ENCODE peak calls at places on chromosomes 5 and 9, in ten cellular contexts. Y is fibroblast of lung, P is psoas muscle, Q is stomach, G is transverse colon, W is neural progenitor cell, E is PC-3, L is lower lobe of right lung, D is uterus, T is aorta. N is an unnamed sample.

GRCh38 chr5:34524123-34524522 is 132.0 kb upstream of the RAI14 start:
- DNase-seq in Y (peak), P (no peak), Q (no peak), G (no peak), W (no peak), E (peak), L (no peak), D (no peak), T (no peak), N (no peak)

GRCh38 chr9:127904518-127904887 is 5.1 kb upstream of the ST6GALNAC6 start:
- DNase-seq in Y (no peak), P (no peak), Q (no peak), G (no peak), W (no peak), E (no peak), L (peak), D (peak), T (peak), N (no peak)

GRCh38 chr5:52728201-52728600 is 59.5 kb upstream of the ITGA1 start:
- DNase-seq in Y (no peak), P (no peak), Q (no peak), G (no peak), W (no peak), E (peak), L (no peak), D (no peak), T (no peak), N (no peak)

GRCh38 chr5:115435776-115436712 is 108.5 kb downstream of the FEM1C start:
- DNase-seq in Y (no peak), P (no peak), Q (no peak), G (no peak), W (no peak), E (peak), L (no peak), D (no peak), T (no peak), N (no peak)

GRCh38 chr9:121275781-121276658 is 8.1 kb downstream of the GSN start:
- DNase-seq in Y (no peak), P (no peak), Q (no peak), G (no peak), W (no peak), E (peak), L (no peak), D (no peak), T (no peak), N (no peak)

GRCh38 chr9:13358128-13358527 is 78.6 kb upstream of the MPDZ start:
- DNase-seq in Y (peak), P (no peak), Q (no peak), G (no peak), W (no peak), E (peak), L (no peak), D (no peak), T (no peak), N (no peak)

GRCh38 chr5:92662741-92663140 is 918.3 kb downstream of the NR2F1-AS1 start:
- DNase-seq in Y (no peak), P (no peak), Q (no peak), G (no peak), W (no peak), E (no peak), L (no peak), D (no peak), T (no peak), N (no peak)

GRCh38 chr5:176714067-176714466 is 66.8 kb downstream of the TSPAN17 start:
- DNase-seq in Y (peak), P (no peak), Q (no peak), G (no peak), W (no peak), E (peak), L (no peak), D (no peak), T (no peak), N (no peak)

GRCh38 chr9:134950811-134951210 is 33.1 kb upstream of the FCN1 start:
- DNase-seq in Y (no peak), P (no peak), Q (no peak), G (no peak), W (no peak), E (no peak), L (no peak), D (no peak), T (peak), N (no peak)

GRCh38 chr9:15725953-15726352 is 173.1 kb downstream of the CCDC171 start:
- DNase-seq in Y (peak), P (no peak), Q (no peak), G (no peak), W (no peak), E (peak), L (no peak), D (no peak), T (no peak), N (no peak)

GRCh38 chr5:55903121-55903701 is 52.1 kb downstream of the IL31RA start:
- DNase-seq in Y (peak), P (no peak), Q (no peak), G (no peak), W (no peak), E (no peak), L (no peak), D (no peak), T (peak), N (no peak)

GRCh38 chr9:84940294-84940693 is 270.8 kb downstream of the NTRK2 start:
- DNase-seq in Y (peak), P (no peak), Q (no peak), G (no peak), W (no peak), E (no peak), L (no peak), D (no peak), T (no peak), N (peak)

GRCh38 chr5:38184627-38185026 is 73.7 kb upstream of the EGFLAM start:
- DNase-seq in Y (no peak), P (no peak), Q (no peak), G (no peak), W (no peak), E (no peak), L (no peak), D (no peak), T (no peak), N (no peak)

GRCh38 chr9:73596321-73596720 is 444.7 kb downstream of the ANXA1 start:
- DNase-seq in Y (no peak), P (no peak), Q (no peak), G (no peak), W (peak), E (no peak), L (no peak), D (no peak), T (no peak), N (no peak)

GRCh38 chr9:130866474-130866965 is 30.1 kb downstream of the QRFP start:
- DNase-seq in Y (peak), P (peak), Q (peak), G (peak), W (peak), E (peak), L (no peak), D (peak), T (peak), N (peak)

GRCh38 chr5:6359941-6360683 is 18.2 kb downstream of the MED10 start:
- DNase-seq in Y (no peak), P (no peak), Q (no peak), G (no peak), W (no peak), E (peak), L (no peak), D (no peak), T (no peak), N (no peak)

GRCh38 chr5:151257731-151258715 is 5.0 kb downstream of the GM2A start:
- DNase-seq in Y (peak), P (no peak), Q (no peak), G (peak), W (no peak), E (peak), L (peak), D (no peak), T (peak), N (peak)

GRCh38 chr5:9288234-9288633 is 257.6 kb downstream of the SEMA5A start:
- DNase-seq in Y (no peak), P (no peak), Q (no peak), G (no peak), W (peak), E (no peak), L (no peak), D (no peak), T (peak), N (no peak)

GRCh38 chr5:139863855-139864558 is 68.4 kb downstream of the PSD2 start:
- DNase-seq in Y (peak), P (peak), Q (peak), G (peak), W (peak), E (peak), L (peak), D (peak), T (peak), N (no peak)

GRCh38 chr9:119963258-119963797 is 594.1 kb upstream of the BRINP1 start:
- DNase-seq in Y (peak), P (no peak), Q (no peak), G (no peak), W (peak), E (no peak), L (peak), D (no peak), T (peak), N (no peak)

GRCh38 chr5:153658151-153658550 is 167.7 kb downstream of the GRIA1 start:
- DNase-seq in Y (no peak), P (no peak), Q (no peak), G (no peak), W (peak), E (no peak), L (no peak), D (no peak), T (no peak), N (no peak)

GRCh38 chr5:153066281-153066680 is 424.2 kb upstream of the GRIA1 start:
- DNase-seq in Y (no peak), P (no peak), Q (no peak), G (no peak), W (no peak), E (no peak), L (no peak), D (no peak), T (no peak), N (no peak)

GRCh38 chr9:764105-764524 is 77.4 kb upstream of the DMRT1 start:
- DNase-seq in Y (peak), P (peak), Q (peak), G (peak), W (peak), E (peak), L (peak), D (peak), T (peak), N (no peak)

GRCh38 chr9:79686381-79687130 is 114.8 kb downstream of the TLE4 start:
- DNase-seq in Y (peak), P (peak), Q (no peak), G (no peak), W (no peak), E (peak), L (no peak), D (no peak), T (peak), N (no peak)

GRCh38 chr5:1485320-1486118 is 38.2 kb downstream of the LPCAT1 start:
- DNase-seq in Y (no peak), P (no peak), Q (no peak), G (no peak), W (no peak), E (no peak), L (no peak), D (no peak), T (no peak), N (no peak)

GRCh38 chr9:94298949-94299599 is 29.4 kb downstream of the NUTM2F start:
- DNase-seq in Y (peak), P (no peak), Q (no peak), G (no peak), W (no peak), E (no peak), L (no peak), D (peak), T (no peak), N (no peak)

GRCh38 chr9:101453776-101454570 is 18.4 kb upstream of the ALDOB start:
- DNase-seq in Y (no peak), P (no peak), Q (no peak), G (no peak), W (no peak), E (no peak), L (no peak), D (no peak), T (no peak), N (no peak)

GRCh38 chr9:136143215-136144001 is 24.7 kb upstream of the TMEM250 start:
- DNase-seq in Y (no peak), P (no peak), Q (no peak), G (no peak), W (peak), E (peak), L (no peak), D (no peak), T (peak), N (no peak)

GRCh38 chr9:656918-657583 is 184.4 kb upstream of the DMRT1 start:
- DNase-seq in Y (no peak), P (no peak), Q (no peak), G (no peak), W (no peak), E (no peak), L (no peak), D (no peak), T (no peak), N (peak)

DNA sequence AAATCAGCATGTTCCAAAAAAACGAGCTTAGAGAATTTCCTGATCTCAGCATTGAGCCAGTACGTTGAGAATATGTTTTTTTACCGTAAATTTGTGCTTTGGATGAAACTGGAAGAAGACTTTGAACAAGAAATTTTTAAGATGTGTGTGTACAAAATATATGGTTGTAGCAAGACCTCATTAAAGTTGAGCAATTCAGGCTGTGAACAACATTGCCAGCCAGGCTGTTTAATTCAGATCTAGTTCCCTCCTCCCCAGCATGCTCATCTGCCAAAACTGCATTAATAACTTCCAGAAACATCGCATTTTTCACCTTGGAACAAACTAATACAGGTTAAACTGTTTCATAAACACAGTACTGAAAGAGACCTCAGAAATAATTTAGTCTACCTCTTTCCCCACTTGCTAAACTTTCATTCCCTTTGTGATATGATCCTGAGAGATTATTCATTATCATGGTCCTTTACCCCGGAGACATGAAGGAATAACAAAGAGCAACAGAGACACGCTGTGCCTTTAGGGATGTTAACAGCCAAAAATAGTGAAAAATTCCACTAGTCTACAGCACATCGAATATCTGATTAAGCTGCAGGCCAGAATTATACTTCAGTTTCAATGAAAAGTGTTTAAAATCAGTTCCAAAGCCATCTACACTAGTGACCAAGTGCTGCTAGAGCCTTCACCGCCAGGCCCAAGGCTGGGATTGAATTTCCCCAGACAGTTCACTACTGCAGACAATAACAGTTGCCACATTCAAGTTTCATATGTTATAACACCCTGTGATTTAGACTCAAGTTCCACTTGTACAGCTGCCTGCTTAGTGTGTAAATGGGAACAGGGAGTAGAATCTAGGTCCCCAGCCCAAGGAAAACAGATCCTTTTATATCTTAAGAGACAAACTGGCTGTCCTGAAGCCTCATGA is 89.6 kb downstream of the EFNA5 start:
- DNase-seq in Y (no peak), P (no peak), Q (no peak), G (no peak), W (no peak), E (no peak), L (no peak), D (no peak), T (no peak), N (no peak)
- H3K27ac ChIP-seq in Y (no peak), P (no peak), Q (no peak), G (no peak), W (peak), E (no peak), L (no peak), D (peak), T (no peak), N (no peak)

GRCh38 chr5:180909782-180910181 is 10.8 kb downstream of the BTNL8 start:
- DNase-seq in Y (no peak), P (no peak), Q (no peak), G (no peak), W (no peak), E (no peak), L (no peak), D (no peak), T (no peak), N (no peak)
- H3K27ac ChIP-seq in Y (no peak), P (no peak), Q (no peak), G (no peak), W (no peak), E (no peak), L (peak), D (no peak), T (no peak), N (no peak)

GRCh38 chr5:146706321-146706972 is 172.1 kb downstream of the PPP2R2B start:
- DNase-seq in Y (no peak), P (no peak), Q (no peak), G (no peak), W (peak), E (no peak), L (peak), D (no peak), T (no peak), N (no peak)
- H3K27ac ChIP-seq in Y (no peak), P (no peak), Q (no peak), G (no peak), W (no peak), E (no peak), L (no peak), D (no peak), T (no peak), N (no peak)

GRCh38 chr9:38680827-38681226 is 39.1 kb downstream of the FAM240B start:
- DNase-seq in Y (peak), P (no peak), Q (no peak), G (no peak), W (no peak), E (peak), L (no peak), D (no peak), T (no peak), N (no peak)

GRCh38 chr9:38682713-38683112 is 37.2 kb downstream of the FAM240B start:
- DNase-seq in Y (peak), P (no peak), Q (no peak), G (no peak), W (peak), E (peak), L (no peak), D (no peak), T (no peak), N (peak)

GRCh38 chr9:38681747-38682227 is 38.1 kb downstream of the FAM240B start:
- DNase-seq in Y (peak), P (no peak), Q (no peak), G (no peak), W (no peak), E (peak), L (no peak), D (no peak), T (no peak), N (peak)

GRCh38 chr9:38685535-38685934 is 34.4 kb downstream of the FAM240B start:
- DNase-seq in Y (no peak), P (no peak), Q (no peak), G (no peak), W (no peak), E (no peak), L (no peak), D (no peak), T (no peak), N (no peak)

GRCh38 chr9:38683336-38683735 is 36.6 kb downstream of the FAM240B start:
- DNase-seq in Y (no peak), P (no peak), Q (no peak), G (no peak), W (no peak), E (no peak), L (no peak), D (no peak), T (no peak), N (no peak)
- H3K27ac ChIP-seq in Y (no peak), P (no peak), Q (no peak), G (no peak), W (no peak), E (peak), L (no peak), D (no peak), T (no peak), N (peak)

DNA sequence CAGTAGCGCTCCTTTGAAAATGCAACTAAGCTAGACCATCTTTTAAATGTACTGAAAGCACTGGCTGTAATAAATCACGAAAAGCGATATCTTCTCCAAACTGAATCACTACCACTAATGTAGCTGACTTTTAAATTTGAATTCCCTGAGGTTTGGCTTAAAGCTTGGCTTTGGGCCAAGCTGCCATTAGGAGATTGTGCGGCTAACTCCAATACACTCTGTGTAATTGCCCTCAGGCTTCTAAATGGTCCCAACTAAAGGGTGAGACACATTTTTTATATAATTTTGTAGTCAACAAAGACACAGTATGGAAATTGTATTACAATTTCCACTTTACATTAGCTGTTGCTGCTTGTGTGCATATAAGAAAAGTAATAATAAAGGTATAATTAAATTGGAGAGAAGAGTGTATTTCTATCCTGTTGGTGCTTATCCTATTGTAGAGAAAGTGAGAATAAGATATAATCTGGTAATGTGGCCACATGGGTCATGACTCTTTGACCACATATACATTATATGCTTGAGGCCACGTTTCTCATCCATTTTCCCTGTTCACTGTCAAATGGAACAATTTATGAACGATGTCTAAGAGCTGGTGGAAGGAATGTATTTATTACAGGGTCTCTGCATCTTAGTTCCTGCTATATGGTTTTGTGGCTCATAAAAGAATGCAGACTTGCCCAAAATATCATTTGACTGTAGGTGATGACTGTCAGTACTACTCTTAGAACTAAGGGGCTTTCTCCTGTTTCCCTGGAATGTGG is 118.7 kb upstream of the TAF11L2 start:
- DNase-seq in Y (peak), P (no peak), Q (no peak), G (no peak), W (no peak), E (peak), L (no peak), D (no peak), T (no peak), N (no peak)
- H3K27ac ChIP-seq in Y (no peak), P (no peak), Q (no peak), G (no peak), W (no peak), E (no peak), L (no peak), D (peak), T (no peak), N (no peak)

GRCh38 chr5:149206524-149207141 is 65.0 kb upstream of the AFAP1L1 start:
- DNase-seq in Y (peak), P (no peak), Q (no peak), G (no peak), W (no peak), E (no peak), L (no peak), D (no peak), T (no peak), N (peak)
- H3K27ac ChIP-seq in Y (peak), P (no peak), Q (peak), G (no peak), W (no peak), E (no peak), L (peak), D (no peak), T (no peak), N (no peak)

GRCh38 chr9:69155341-69156030 is 18.6 kb upstream of the TJP2 start:
- DNase-seq in Y (no peak), P (no peak), Q (no peak), G (no peak), W (no peak), E (peak), L (no peak), D (no peak), T (no peak), N (no peak)
- H3K27ac ChIP-seq in Y (no peak), P (no peak), Q (no peak), G (no peak), W (no peak), E (peak), L (no peak), D (no peak), T (no peak), N (peak)